ENCODE peak calls at places on chromosomes 1 and 21, in six cellular contexts. Z is HCT116, F is K562, G is GM12878, C is H1, I is HepG2. M is an unnamed sample.

GRCh38 chr21:43611598-43612369 is 47.5 kb downstream of the HSF2BP start:
- DNase-seq in C (peak; percentile 19), I (peak; percentile 75), F (peak; percentile 76), Z (peak; percentile 59), G (no peak), M (peak; percentile 52)

GRCh38 chr1:24567792-24568388 is 12.0 kb downstream of the NCMAP start:
- DNase-seq in Z (no peak), F (no peak), G (no peak), C (no peak), I (peak; percentile 92), M (no peak)

GRCh38 chr1:234533975-234534876 is 55.2 kb upstream of the TARBP1 start:
- DNase-seq in C (no peak), I (no peak), Z (no peak), F (no peak), G (no peak), M (no peak)

GRCh38 chr1:208531003-208531750 is 287.0 kb upstream of the PLXNA2 start:
- DNase-seq in I (no peak), Z (no peak), C (no peak), F (no peak), G (no peak), M (no peak)

GRCh38 chr1:41898191-41898713 is 20.5 kb downstream of the HIVEP3 start:
- DNase-seq in F (peak; percentile 69), I (no peak), G (no peak), C (no peak), Z (no peak), M (no peak)

GRCh38 chr1:220810179-220810653 is 23.5 kb downstream of the MTARC1 start:
- DNase-seq in F (peak; percentile 74), G (peak; percentile 8), C (no peak), Z (peak; percentile 38), I (peak; percentile 47), M (peak; percentile 86)

GRCh38 chr1:40241372-40241771 is 6.4 kb upstream of the TMCO2 start:
- DNase-seq in F (no peak), G (no peak), C (no peak), I (no peak), Z (no peak), M (no peak)

GRCh38 chr1:84883286-84883685 is 9.7 kb downstream of the LPAR3 start:
- DNase-seq in G (no peak), F (no peak), I (no peak), C (no peak), Z (no peak), M (no peak)

GRCh38 chr1:230863449-230863848 is 4.9 kb downstream of the C1orf198 start:
- DNase-seq in F (peak; percentile 18), Z (no peak), G (no peak), I (no peak), C (no peak), M (no peak)

GRCh38 chr1:70382682-70383081 is 28.2 kb upstream of the ANKRD13C start:
- DNase-seq in C (no peak), F (no peak), I (no peak), G (no peak), Z (no peak), M (no peak)

GRCh38 chr1:54548389-54549044 is 489 bp downstream of the ACOT11 start:
- DNase-seq in Z (no peak), I (no peak), G (no peak), C (no peak), F (peak; percentile 7), M (no peak)

GRCh38 chr1:200802865-200803512 is 64.3 kb downstream of the CAMSAP2 start:
- DNase-seq in C (peak; percentile 84), Z (peak; percentile 80), F (peak; percentile 76), I (peak; percentile 71), G (peak; percentile 61), M (peak; percentile 97)

GRCh38 chr1:23483327-23484252 is at the start of gene ASAP3:
- DNase-seq in F (no peak), I (peak; percentile 17), Z (no peak), C (peak; percentile 51), G (no peak), M (peak; percentile 40)

GRCh38 chr21:29163381-29164115 is 33.1 kb downstream of the MAP3K7CL start:
- DNase-seq in G (no peak), I (no peak), Z (no peak), F (no peak), C (no peak), M (no peak)

GRCh38 chr21:45299026-45299863 is 11.6 kb upstream of the POFUT2 start:
- DNase-seq in I (no peak), G (no peak), C (no peak), Z (no peak), F (peak; percentile 88), M (no peak)

GRCh38 chr1:38789498-38790169 is 69.9 kb downstream of the RRAGC start:
- DNase-seq in F (peak; percentile 71), G (no peak), C (no peak), Z (no peak), I (peak; percentile 5), M (no peak)

GRCh38 chr1:38787041-38787440 is 72.5 kb downstream of the RRAGC start:
- DNase-seq in Z (no peak), G (no peak), C (no peak), I (no peak), F (no peak), M (no peak)

GRCh38 chr1:38788937-38789336 is 70.6 kb downstream of the RRAGC start:
- DNase-seq in Z (no peak), C (no peak), F (no peak), I (no peak), G (no peak), M (no peak)

GRCh38 chr1:38786040-38786436 is 73.5 kb downstream of the RRAGC start:
- DNase-seq in Z (peak; percentile 12), I (no peak), F (peak; percentile 73), C (no peak), G (no peak), M (no peak)

DNA sequence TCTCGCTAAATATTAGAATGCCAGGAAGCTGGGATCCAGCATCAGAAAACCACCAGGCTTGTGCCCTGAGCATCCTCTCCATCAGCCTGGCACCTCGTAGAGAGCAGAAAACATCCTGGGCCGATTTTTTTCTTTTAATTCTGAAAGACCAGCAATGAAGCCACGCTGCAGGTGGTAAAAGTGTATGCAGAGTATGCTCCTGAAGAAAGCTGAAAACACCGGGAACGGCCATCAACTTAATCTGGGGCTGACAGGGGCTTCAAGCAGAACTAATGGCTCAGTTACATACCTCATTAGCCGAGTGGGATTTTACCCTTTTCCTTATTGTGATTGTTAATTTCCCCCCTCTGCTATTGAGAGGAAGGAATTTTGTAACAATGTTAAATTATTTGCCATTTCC is 71.3 kb downstream of the RRAGC start:
- DNase-seq in F (no peak), I (no peak), C (no peak), G (no peak), Z (no peak), M (peak; percentile 89)
- H3K4me1 ChIP-seq in F (peaks cover 41% of the 10 kb centered on the region), I (peaks cover 11% of the 10 kb centered on the region), C (peaks cover 2% of the 10 kb centered on the region), G (no peaks in the 10 kb centered on the region), Z (peaks cover 25% of the 10 kb centered on the region), M (peaks cover 21% of the 10 kb centered on the region)

GRCh38 chr1:11680270-11681070 is 478 bp downstream of the MAD2L2 start:
- DNase-seq in G (no peak), I (no peak), Z (no peak), F (no peak), C (no peak), M (no peak)
- TF ChIP-seq YY1 in G (no peak), I (no peak), Z (no peak), F (no peak), C (no peak), M (no peak)

DNA sequence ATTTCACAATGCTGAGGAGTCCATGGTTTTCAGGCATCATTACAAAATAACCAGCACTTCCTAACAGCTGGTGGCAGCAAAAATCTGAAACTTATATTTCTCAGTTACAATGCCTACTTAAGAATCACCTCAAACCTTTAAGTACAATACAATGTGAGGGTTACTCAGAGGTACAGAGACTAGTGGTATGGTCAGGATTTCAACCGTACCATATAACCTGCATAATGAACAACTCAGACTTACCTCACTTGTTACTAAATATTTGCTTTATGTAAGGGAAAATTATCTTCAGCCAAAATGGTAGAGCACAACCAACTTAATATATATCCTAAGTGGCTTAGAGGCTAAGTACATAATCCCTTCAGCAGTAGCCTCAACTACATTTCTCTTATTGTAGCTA is 344.5 kb downstream of the SMYD3 start:
- DNase-seq in I (no peak), F (no peak), G (no peak), C (no peak), Z (no peak), M (no peak)
- H3K4me1 ChIP-seq in I (peaks cover 19% of the 10 kb centered on the region), F (peaks cover 4% of the 10 kb centered on the region), G (no peaks in the 10 kb centered on the region), C (no peaks in the 10 kb centered on the region), Z (peaks cover 2% of the 10 kb centered on the region), M (no peaks in the 10 kb centered on the region)

GRCh38 chr1:176754663-176755062 is 291.7 kb downstream of the PAPPA2 start:
- DNase-seq in I (no peak), F (no peak), C (no peak), Z (no peak), G (no peak), M (no peak)
- TF ChIP-seq YY1 in I (no peak), F (no peak), C (no peak), Z (no peak), G (no peak), M (no peak)

GRCh38 chr1:48674641-48675040 is 102.0 kb downstream of the BEND5 start:
- DNase-seq in Z (no peak), I (no peak), G (no peak), C (no peak), F (no peak), M (no peak)
- H3K4me1 ChIP-seq in Z (no peaks in the 10 kb centered on the region), I (no peaks in the 10 kb centered on the region), G (no peaks in the 10 kb centered on the region), C (peaks cover 5% of the 10 kb centered on the region), F (no peaks in the 10 kb centered on the region), M (peaks cover 6% of the 10 kb centered on the region)

GRCh38 chr1:107274227-107274626 is 133.4 kb downstream of the NTNG1 start:
- DNase-seq in F (no peak), Z (no peak), I (no peak), G (no peak), C (no peak), M (no peak)

GRCh38 chr1:107272321-107272720 is 131.5 kb downstream of the NTNG1 start:
- DNase-seq in F (no peak), G (no peak), C (no peak), Z (no peak), I (no peak), M (no peak)

GRCh38 chr1:107276247-107276646 is 135.4 kb downstream of the NTNG1 start:
- DNase-seq in Z (no peak), I (no peak), G (no peak), C (no peak), F (no peak), M (no peak)

GRCh38 chr1:107273515-107273914 is 132.7 kb downstream of the NTNG1 start:
- DNase-seq in Z (no peak), I (no peak), C (no peak), F (no peak), G (no peak), M (no peak)

DNA sequence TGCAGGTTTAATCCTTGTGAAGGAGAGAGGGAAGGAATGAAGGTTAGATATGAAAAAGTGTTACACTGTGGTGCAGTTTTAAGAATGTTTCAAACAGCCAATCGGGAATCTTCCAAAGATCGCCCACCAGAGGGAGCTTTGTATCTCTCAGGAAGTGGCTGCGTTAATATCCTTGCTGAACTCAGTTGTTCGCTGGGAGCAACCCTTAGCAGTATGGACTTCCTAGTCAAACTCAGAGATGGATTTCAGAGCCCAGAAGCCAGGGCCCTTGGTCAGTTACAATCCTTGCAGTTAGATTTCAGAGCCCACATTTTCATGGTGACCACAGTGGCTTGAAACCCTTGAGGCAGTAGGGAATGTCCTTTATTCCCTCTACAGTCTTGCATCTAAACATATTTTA is 136.2 kb downstream of the NTNG1 start:
- DNase-seq in G (no peak), C (peak; percentile 21), Z (no peak), I (peak; percentile 46), F (no peak), M (peak; percentile 25)
- TF ChIP-seq YY1 in G (no peak), C (no peak), Z (no peak), I (no peak), F (no peak), M (no peak)

GRCh38 chr1:226640288-226640687 is 91.7 kb downstream of the STUM start:
- DNase-seq in G (no peak), I (no peak), C (no peak), Z (no peak), F (no peak), M (no peak)
- H3K4me1 ChIP-seq in G (peaks cover 27% of the 10 kb centered on the region), I (no peaks in the 10 kb centered on the region), C (peaks cover 8% of the 10 kb centered on the region), Z (peaks cover 26% of the 10 kb centered on the region), F (peaks cover 35% of the 10 kb centered on the region), M (peaks cover 43% of the 10 kb centered on the region)

M was measured in NT2/D1.